ENCODE peak calls at places on chromosomes 4 and X, in eight cellular contexts. A, T, R, S, E, L, O and C are unnamed samples.

GRCh38 chr4:182486895-182487294 is 243.7 kb downstream of the TENM3 start:
- DNase-seq in R (no peak), S (no peak), L (no peak), O (no peak), A (no peak), E (no peak), T (no peak), C (peak)

GRCh38 chr4:20916106-20916505 is 215.8 kb downstream of the PACRGL start:
- DNase-seq in A (no peak), O (no peak), S (no peak), E (no peak), R (no peak), T (peak), L (no peak), C (no peak)

GRCh38 chr4:140090215-140090731 is 63.7 kb downstream of the MAML3 start:
- DNase-seq in S (no peak), L (no peak), T (no peak), A (no peak), R (no peak), E (no peak), O (no peak), C (no peak)

GRCh38 chr4:19844436-19844835 is 407.3 kb upstream of the SLIT2 start:
- DNase-seq in S (peak), T (no peak), L (no peak), E (no peak), O (no peak), R (no peak), A (no peak), C (no peak)

GRCh38 chrX:27251369-27251768 is 211.8 kb downstream of the PPP4R3C start:
- DNase-seq in S (no peak), E (no peak), R (no peak), T (no peak), O (no peak), A (no peak), L (no peak), C (no peak)

GRCh38 chr4:17577660-17578481 is 873 bp downstream of the LAP3 start:
- DNase-seq in O (no peak), L (no peak), R (peak), T (peak), S (peak), E (peak), A (no peak), C (peak)

GRCh38 chr4:178953447-178954120 is 1511.3 kb upstream of the AGA start:
- DNase-seq in S (no peak), A (no peak), L (no peak), R (no peak), T (no peak), E (no peak), O (no peak), C (no peak)

GRCh38 chr4:175651701-175652100 is 160.4 kb downstream of the GPM6A start:
- DNase-seq in E (no peak), A (no peak), T (no peak), L (no peak), R (no peak), O (no peak), S (no peak), C (no peak)

GRCh38 chr4:112348488-112349158 is 51.5 kb downstream of the ALPK1 start:
- DNase-seq in T (no peak), A (no peak), L (no peak), E (peak), S (peak), O (no peak), R (peak), C (peak)

GRCh38 chr4:154491731-154492249 is at the start of gene DCHS2:
- DNase-seq in R (peak), S (peak), E (peak), O (no peak), A (peak), T (peak), L (no peak), C (no peak)

GRCh38 chr4:76993787-76994641 is 44.5 kb downstream of the SEPTIN11 start:
- DNase-seq in T (peak), L (peak), S (no peak), E (no peak), R (no peak), A (no peak), O (peak), C (no peak)

GRCh38 chr4:111209706-111210105 is 586.8 kb upstream of the PITX2 start:
- DNase-seq in E (no peak), T (no peak), O (no peak), S (no peak), A (no peak), R (no peak), L (no peak), C (no peak)

GRCh38 chr4:23235613-23236390 is 543.1 kb downstream of the GBA3 start:
- DNase-seq in L (no peak), E (peak), T (no peak), O (no peak), S (no peak), A (no peak), R (no peak), C (no peak)

GRCh38 chrX:139881130-139881529 is 51.7 kb downstream of the ATP11C start:
- DNase-seq in E (no peak), O (no peak), A (no peak), S (no peak), L (no peak), T (no peak), R (peak), C (no peak)

GRCh38 chrX:45900751-45901150 is 644.5 kb downstream of the ZNF674 start:
- DNase-seq in A (no peak), S (no peak), T (no peak), O (no peak), R (peak), E (peak), L (no peak), C (no peak)

GRCh38 chrX:128623361-128623760 is 571.2 kb upstream of the ACTRT1 start:
- DNase-seq in S (no peak), L (no peak), O (no peak), E (no peak), R (no peak), T (no peak), A (no peak), C (no peak)

GRCh38 chr4:24024157-24024556 is 134.3 kb upstream of the PPARGC1A start:
- DNase-seq in R (peak), A (no peak), S (no peak), T (no peak), O (no peak), E (no peak), L (no peak), C (no peak)

GRCh38 chrX:1305411-1305810 is 31.2 kb upstream of the IL3RA start:
- DNase-seq in A (no peak), L (no peak), E (no peak), S (no peak), T (no peak), O (no peak), R (no peak), C (no peak)

GRCh38 chr4:108933046-108933445 is 170.2 kb upstream of the ETNPPL start:
- DNase-seq in S (no peak), R (no peak), L (no peak), E (no peak), O (no peak), A (no peak), T (no peak), C (no peak)

GRCh38 chr4:166128452-166128851 is 255.4 kb downstream of the TLL1 start:
- DNase-seq in T (no peak), S (no peak), E (no peak), L (no peak), O (no peak), A (no peak), R (no peak), C (no peak)

GRCh38 chr4:78971326-78971725 is 32.1 kb upstream of the PAQR3 start:
- DNase-seq in O (no peak), R (no peak), A (no peak), T (no peak), S (no peak), E (peak), L (no peak), C (no peak)

GRCh38 chr4:4485806-4486205 is 56.0 kb downstream of the STX18 start:
- DNase-seq in A (no peak), L (no peak), E (no peak), R (no peak), O (no peak), S (no peak), T (no peak), C (no peak)

GRCh38 chrX:54495814-54496516 is at the start of gene FGD1:
- DNase-seq in T (peak), L (no peak), R (peak), O (peak), E (peak), S (peak), A (peak), C (no peak)

GRCh38 chr4:7134737-7135388 is 57.5 kb upstream of the SORCS2 start:
- DNase-seq in E (peak), R (peak), L (no peak), S (no peak), T (no peak), A (no peak), O (no peak), C (peak)

GRCh38 chr4:189255636-189256035 is 685.0 kb upstream of the FRG1 start:
- DNase-seq in T (no peak), L (no peak), R (no peak), A (no peak), E (no peak), O (no peak), S (no peak), C (no peak)

GRCh38 chr4:189090174-189090814 is 850.4 kb upstream of the FRG1 start:
- DNase-seq in R (peak), A (no peak), T (no peak), O (no peak), L (no peak), E (peak), S (peak), C (no peak)

GRCh38 chrX:111585337-111585736 is 73.9 kb downstream of the SERTM2 start:
- DNase-seq in L (no peak), R (no peak), O (no peak), E (no peak), S (no peak), A (no peak), T (no peak), C (no peak)

GRCh38 chrX:54181196-54181953 is 1.7 kb downstream of the FAM120C start:
- DNase-seq in A (no peak), L (no peak), S (no peak), E (no peak), T (no peak), R (no peak), O (no peak), C (peak)

GRCh38 chr4:55186123-55186522 is 60.7 kb upstream of the KDR start:
- DNase-seq in R (no peak), E (no peak), S (no peak), T (no peak), A (no peak), L (no peak), O (no peak), C (no peak)

GRCh38 chr4:166724369-166724768 is 509.9 kb downstream of the SPOCK3 start:
- DNase-seq in O (no peak), E (no peak), R (no peak), L (no peak), A (no peak), S (no peak), T (no peak), C (no peak)

GRCh38 chr4:159400782-159401712 is 298.2 kb downstream of the RAPGEF2 start:
- DNase-seq in A (no peak), L (no peak), S (no peak), O (no peak), E (peak), T (no peak), R (peak), C (peak)

GRCh38 chrX:123675154-123675553 is 57.7 kb downstream of the THOC2 start:
- DNase-seq in A (no peak), R (no peak), E (no peak), O (no peak), T (no peak), S (no peak), L (no peak), C (no peak)

GRCh38 chr4:154958621-154959358 is 177.7 kb downstream of the RBM46 start:
- DNase-seq in E (peak), S (no peak), O (no peak), A (no peak), L (no peak), T (no peak), R (no peak), C (no peak)

GRCh38 chr4:41095973-41096372 is 118.4 kb downstream of the APBB2 start:
- DNase-seq in E (no peak), A (no peak), T (no peak), S (no peak), R (no peak), O (no peak), L (no peak), C (no peak)

GRCh38 chr4:38001927-38002326 is 41.7 kb downstream of the PTTG2 start:
- DNase-seq in A (no peak), O (no peak), S (no peak), R (no peak), L (no peak), T (no peak), E (no peak), C (no peak)

GRCh38 chr4:119010909-119011606 is 122.4 kb downstream of the SYNPO2 start:
- DNase-seq in T (no peak), S (no peak), L (no peak), O (no peak), E (no peak), A (no peak), R (no peak), C (no peak)

GRCh38 chr4:141339966-141340365 is 119.3 kb downstream of the ZNF330 start:
- DNase-seq in A (no peak), R (no peak), L (no peak), S (no peak), O (no peak), E (no peak), T (no peak), C (no peak)